ENCODE peak calls at places on chromosome 16, in six cellular contexts. One of them, this sample, is unnamed.

GRCh38 chr16:81440888-81441663 is 3.5 kb upstream of the CMIP start:
- DNase-seq in mucosa of descending colon: no peak
- DNase-seq in heart right ventricle: no peak
- DNase-seq in AG10803: no peak
- DNase-seq in fibroblast of the aortic adventitia: no peak
- DNase-seq in heart left ventricle: no peak
- DNase-seq in this sample: no peak

GRCh38 chr16:25988089-25988488 is 296.3 kb downstream of the HS3ST4 start:
- DNase-seq in fibroblast of the aortic adventitia: no peak
- DNase-seq in heart right ventricle: no peak
- DNase-seq in mucosa of descending colon: peak
- DNase-seq in AG10803: no peak
- DNase-seq in heart left ventricle: no peak
- DNase-seq in this sample: no peak

GRCh38 chr16:48334325-48334724 is 50.9 kb downstream of the SIAH1 start:
- DNase-seq in heart right ventricle: no peak
- DNase-seq in heart left ventricle: no peak
- DNase-seq in mucosa of descending colon: no peak
- DNase-seq in AG10803: no peak
- DNase-seq in fibroblast of the aortic adventitia: no peak
- DNase-seq in this sample: no peak

GRCh38 chr16:3578121-3578520 is 918 bp upstream of the NLRC3 start:
- DNase-seq in fibroblast of the aortic adventitia: no peak
- DNase-seq in mucosa of descending colon: no peak
- DNase-seq in AG10803: no peak
- DNase-seq in heart right ventricle: no peak
- DNase-seq in heart left ventricle: no peak
- DNase-seq in this sample: no peak

GRCh38 chr16:49675417-49675816 is 180.5 kb downstream of the ZNF423 start:
- DNase-seq in fibroblast of the aortic adventitia: no peak
- DNase-seq in heart left ventricle: no peak
- DNase-seq in AG10803: no peak
- DNase-seq in mucosa of descending colon: no peak
- DNase-seq in heart right ventricle: no peak
- DNase-seq in this sample: no peak

GRCh38 chr16:13756411-13756810 is 163.5 kb upstream of the ERCC4 start:
- DNase-seq in mucosa of descending colon: no peak
- DNase-seq in fibroblast of the aortic adventitia: no peak
- DNase-seq in heart right ventricle: no peak
- DNase-seq in heart left ventricle: no peak
- DNase-seq in AG10803: no peak
- DNase-seq in this sample: no peak

GRCh38 chr16:86137359-86137758 is 238.4 kb downstream of the IRF8 start:
- DNase-seq in AG10803: no peak
- DNase-seq in heart right ventricle: no peak
- DNase-seq in mucosa of descending colon: no peak
- DNase-seq in heart left ventricle: no peak
- DNase-seq in fibroblast of the aortic adventitia: no peak
- DNase-seq in this sample: no peak

GRCh38 chr16:50403491-50403890 is 34.7 kb upstream of the BRD7 start:
- DNase-seq in AG10803: no peak
- DNase-seq in fibroblast of the aortic adventitia: no peak
- DNase-seq in heart left ventricle: peak
- DNase-seq in heart right ventricle: peak
- DNase-seq in mucosa of descending colon: no peak
- DNase-seq in this sample: no peak

GRCh38 chr16:4021070-4021779 is 95.0 kb downstream of the ADCY9 start:
- DNase-seq in heart left ventricle: no peak
- DNase-seq in fibroblast of the aortic adventitia: peak
- DNase-seq in mucosa of descending colon: peak
- DNase-seq in heart right ventricle: no peak
- DNase-seq in AG10803: no peak
- DNase-seq in this sample: no peak

GRCh38 chr16:56669005-56669839 is at the start of gene MT1H:
- DNase-seq in AG10803: no peak
- DNase-seq in mucosa of descending colon: peak
- DNase-seq in fibroblast of the aortic adventitia: no peak
- DNase-seq in heart left ventricle: no peak
- DNase-seq in heart right ventricle: no peak
- DNase-seq in this sample: no peak

GRCh38 chr16:78058165-78058564 is 35.8 kb downstream of the CLEC3A start:
- DNase-seq in heart left ventricle: no peak
- DNase-seq in AG10803: no peak
- DNase-seq in fibroblast of the aortic adventitia: no peak
- DNase-seq in heart right ventricle: no peak
- DNase-seq in mucosa of descending colon: no peak
- DNase-seq in this sample: no peak

GRCh38 chr16:55297910-55298175 is 26.2 kb upstream of the IRX6 start:
- DNase-seq in heart right ventricle: no peak
- DNase-seq in mucosa of descending colon: no peak
- DNase-seq in AG10803: peak
- DNase-seq in heart left ventricle: no peak
- DNase-seq in fibroblast of the aortic adventitia: peak
- DNase-seq in this sample: no peak

GRCh38 chr16:2035431-2036199 is 8.9 kb downstream of the NHERF2 start:
- DNase-seq in fibroblast of the aortic adventitia: peak
- DNase-seq in heart right ventricle: peak
- DNase-seq in mucosa of descending colon: no peak
- DNase-seq in AG10803: peak
- DNase-seq in heart left ventricle: peak
- DNase-seq in this sample: no peak

GRCh38 chr16:14475370-14476139 is 154.5 kb downstream of the PARN start:
- DNase-seq in mucosa of descending colon: no peak
- DNase-seq in heart right ventricle: no peak
- DNase-seq in fibroblast of the aortic adventitia: peak
- DNase-seq in heart left ventricle: no peak
- DNase-seq in AG10803: no peak
- DNase-seq in this sample: peak

GRCh38 chr16:78324649-78325274 is 225.3 kb downstream of the WWOX start:
- DNase-seq in AG10803: peak
- DNase-seq in fibroblast of the aortic adventitia: no peak
- DNase-seq in heart right ventricle: no peak
- DNase-seq in mucosa of descending colon: no peak
- DNase-seq in heart left ventricle: no peak
- DNase-seq in this sample: no peak

GRCh38 chr16:57994778-57995177 is 5.7 kb downstream of the ZNF319 start:
- DNase-seq in fibroblast of the aortic adventitia: peak
- DNase-seq in mucosa of descending colon: peak
- DNase-seq in heart left ventricle: peak
- DNase-seq in heart right ventricle: peak
- DNase-seq in AG10803: peak
- DNase-seq in this sample: peak

GRCh38 chr16:57663436-57663835 is 4.7 kb upstream of the ADGRG3 start:
- DNase-seq in fibroblast of the aortic adventitia: no peak
- DNase-seq in AG10803: no peak
- DNase-seq in heart left ventricle: no peak
- DNase-seq in heart right ventricle: no peak
- DNase-seq in mucosa of descending colon: no peak
- DNase-seq in this sample: no peak

GRCh38 chr16:645852-646678 is 3.1 kb upstream of the WDR90 start:
- DNase-seq in fibroblast of the aortic adventitia: no peak
- DNase-seq in heart left ventricle: peak
- DNase-seq in AG10803: no peak
- DNase-seq in heart right ventricle: no peak
- DNase-seq in mucosa of descending colon: peak
- DNase-seq in this sample: peak
- H3K4me3 ChIP-seq in fibroblast of the aortic adventitia: no peak
- H3K4me3 ChIP-seq in heart left ventricle: peak
- H3K4me3 ChIP-seq in AG10803: no peak
- H3K4me3 ChIP-seq in heart right ventricle: no peak
- H3K4me3 ChIP-seq in mucosa of descending colon: no peak
- H3K4me3 ChIP-seq in this sample: no peak

DNA sequence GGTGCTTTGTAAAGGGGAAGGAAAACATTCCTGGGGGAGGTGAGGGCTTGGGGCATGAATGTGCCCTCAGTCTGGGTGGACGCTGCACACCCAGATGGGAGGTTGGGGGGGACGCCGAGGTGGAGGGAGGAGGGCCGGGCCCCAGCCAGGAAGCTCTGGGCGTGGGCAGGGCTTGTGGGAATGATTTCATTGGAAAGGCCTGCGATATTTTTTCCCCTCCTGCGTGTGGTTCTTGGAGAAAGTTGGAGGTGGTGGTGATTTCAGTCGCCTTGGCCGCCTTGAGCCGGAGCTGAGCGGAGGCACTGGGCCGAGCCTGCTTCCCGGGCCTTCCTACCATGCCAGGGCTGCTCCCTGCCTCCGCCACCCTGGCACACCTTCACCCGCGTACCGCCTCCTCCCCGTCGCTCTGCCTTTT is 26.4 kb upstream of the CLEC18A start:
- DNase-seq in mucosa of descending colon: no peak
- DNase-seq in AG10803: peak
- DNase-seq in fibroblast of the aortic adventitia: peak
- DNase-seq in heart left ventricle: peak
- DNase-seq in heart right ventricle: peak
- DNase-seq in this sample: no peak
- H3K4me3 ChIP-seq in mucosa of descending colon: no peak
- H3K4me3 ChIP-seq in AG10803: peak
- H3K4me3 ChIP-seq in fibroblast of the aortic adventitia: peak
- H3K4me3 ChIP-seq in heart left ventricle: peak
- H3K4me3 ChIP-seq in heart right ventricle: peak
- H3K4me3 ChIP-seq in this sample: no peak

GRCh38 chr16:30950516-30951073 is 1.7 kb downstream of the ORAI3 start:
- DNase-seq in fibroblast of the aortic adventitia: no peak
- DNase-seq in heart right ventricle: no peak
- DNase-seq in AG10803: no peak
- DNase-seq in mucosa of descending colon: no peak
- DNase-seq in heart left ventricle: no peak
- DNase-seq in this sample: no peak
- H3K4me3 ChIP-seq in fibroblast of the aortic adventitia: peak
- H3K4me3 ChIP-seq in heart right ventricle: peak
- H3K4me3 ChIP-seq in AG10803: peak
- H3K4me3 ChIP-seq in mucosa of descending colon: no peak
- H3K4me3 ChIP-seq in heart left ventricle: peak
- H3K4me3 ChIP-seq in this sample: no peak

DNA sequence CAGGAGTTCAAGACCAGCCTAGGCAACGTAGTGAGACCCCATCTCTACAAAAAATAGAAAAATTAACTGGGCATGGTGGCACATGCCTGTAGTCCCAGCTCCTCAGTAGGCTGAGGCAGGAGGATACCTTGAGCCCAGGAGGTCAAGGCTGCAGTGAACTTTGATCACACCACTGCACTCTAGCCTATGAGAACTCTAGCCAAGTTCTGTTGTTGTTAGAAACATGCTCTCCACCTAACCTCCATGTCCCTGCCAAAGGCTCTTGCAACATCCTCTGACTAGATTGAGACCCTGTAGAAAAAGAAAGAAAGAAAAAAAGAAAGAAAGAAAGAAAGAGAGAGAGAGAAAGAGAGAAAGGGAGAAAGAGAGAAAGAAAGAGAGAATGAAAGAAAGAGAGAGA is 376.6 kb upstream of the CDH5 start:
- DNase-seq in heart left ventricle: no peak
- DNase-seq in fibroblast of the aortic adventitia: peak
- DNase-seq in AG10803: no peak
- DNase-seq in mucosa of descending colon: no peak
- DNase-seq in heart right ventricle: no peak
- DNase-seq in this sample: no peak
- H3K4me3 ChIP-seq in heart left ventricle: no peak
- H3K4me3 ChIP-seq in fibroblast of the aortic adventitia: no peak
- H3K4me3 ChIP-seq in AG10803: no peak
- H3K4me3 ChIP-seq in mucosa of descending colon: no peak
- H3K4me3 ChIP-seq in heart right ventricle: no peak
- H3K4me3 ChIP-seq in this sample: no peak

DNA sequence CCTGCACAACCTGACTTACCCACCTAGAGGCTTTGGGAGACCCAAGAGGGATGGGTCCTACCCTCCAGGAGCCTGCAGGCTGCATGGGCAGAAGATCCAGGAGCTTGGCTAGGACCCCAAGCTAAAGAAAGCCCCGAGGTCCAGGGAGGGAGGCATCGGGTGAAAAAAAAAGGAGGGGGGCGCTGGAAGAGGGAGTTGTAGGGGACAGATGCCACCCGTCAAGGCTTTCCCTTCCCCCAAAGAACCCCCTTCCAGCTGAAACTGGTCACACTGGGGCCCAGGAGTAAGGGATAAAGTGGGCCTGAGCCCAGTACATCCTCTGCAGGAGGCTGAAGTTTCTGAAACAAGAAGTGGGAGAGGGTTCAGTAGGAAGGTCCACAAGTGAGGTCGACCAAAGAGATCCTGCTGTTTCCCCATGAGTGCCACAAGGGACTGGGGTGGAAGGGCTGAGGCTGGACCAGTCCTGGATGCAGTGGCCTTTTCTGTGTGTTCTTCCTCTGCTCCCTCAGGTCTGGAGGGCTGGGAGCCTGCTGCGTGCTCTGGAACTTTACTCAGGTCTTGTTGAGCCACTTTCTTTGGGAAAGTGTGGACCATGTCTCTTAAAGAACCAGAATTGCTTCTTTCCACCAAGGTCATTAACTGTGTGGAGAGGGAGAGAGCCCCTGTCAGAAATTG is 14.2 kb upstream of the CBFB start:
- DNase-seq in AG10803: no peak
- DNase-seq in heart right ventricle: no peak
- DNase-seq in mucosa of descending colon: peak
- DNase-seq in heart left ventricle: no peak
- DNase-seq in fibroblast of the aortic adventitia: no peak
- DNase-seq in this sample: no peak
- H3K4me3 ChIP-seq in AG10803: peak
- H3K4me3 ChIP-seq in heart right ventricle: peak
- H3K4me3 ChIP-seq in mucosa of descending colon: no peak
- H3K4me3 ChIP-seq in heart left ventricle: peak
- H3K4me3 ChIP-seq in fibroblast of the aortic adventitia: peak
- H3K4me3 ChIP-seq in this sample: no peak

GRCh38 chr16:10868562-10869469 is 8.2 kb upstream of the CIITA start:
- DNase-seq in fibroblast of the aortic adventitia: no peak
- DNase-seq in mucosa of descending colon: no peak
- DNase-seq in heart right ventricle: peak
- DNase-seq in AG10803: no peak
- DNase-seq in heart left ventricle: peak
- DNase-seq in this sample: peak

GRCh38 chr16:10868089-10868488 is 8.9 kb upstream of the CIITA start:
- DNase-seq in heart left ventricle: no peak
- DNase-seq in heart right ventricle: no peak
- DNase-seq in fibroblast of the aortic adventitia: no peak
- DNase-seq in mucosa of descending colon: no peak
- DNase-seq in AG10803: no peak
- DNase-seq in this sample: no peak

GRCh38 chr16:10870137-10870776 is 6.7 kb upstream of the CIITA start:
- DNase-seq in fibroblast of the aortic adventitia: no peak
- DNase-seq in heart right ventricle: no peak
- DNase-seq in mucosa of descending colon: no peak
- DNase-seq in AG10803: no peak
- DNase-seq in heart left ventricle: no peak
- DNase-seq in this sample: no peak

GRCh38 chr16:10870808-10871156 is 6.2 kb upstream of the CIITA start:
- DNase-seq in fibroblast of the aortic adventitia: no peak
- DNase-seq in heart right ventricle: no peak
- DNase-seq in mucosa of descending colon: no peak
- DNase-seq in AG10803: no peak
- DNase-seq in heart left ventricle: no peak
- DNase-seq in this sample: no peak

GRCh38 chr16:10871157-10871991 is 5.6 kb upstream of the CIITA start:
- DNase-seq in AG10803: peak
- DNase-seq in mucosa of descending colon: peak
- DNase-seq in fibroblast of the aortic adventitia: peak
- DNase-seq in heart left ventricle: peak
- DNase-seq in heart right ventricle: peak
- DNase-seq in this sample: no peak
- H3K4me3 ChIP-seq in AG10803: no peak
- H3K4me3 ChIP-seq in mucosa of descending colon: no peak
- H3K4me3 ChIP-seq in fibroblast of the aortic adventitia: no peak
- H3K4me3 ChIP-seq in heart left ventricle: no peak
- H3K4me3 ChIP-seq in heart right ventricle: no peak
- H3K4me3 ChIP-seq in this sample: no peak

GRCh38 chr16:75262800-75263127 is 11.3 kb upstream of the BCAR1 start:
- DNase-seq in heart left ventricle: no peak
- DNase-seq in AG10803: no peak
- DNase-seq in heart right ventricle: no peak
- DNase-seq in mucosa of descending colon: no peak
- DNase-seq in fibroblast of the aortic adventitia: no peak
- DNase-seq in this sample: no peak
- H3K4me3 ChIP-seq in heart left ventricle: no peak
- H3K4me3 ChIP-seq in AG10803: peak
- H3K4me3 ChIP-seq in heart right ventricle: no peak
- H3K4me3 ChIP-seq in mucosa of descending colon: no peak
- H3K4me3 ChIP-seq in fibroblast of the aortic adventitia: peak
- H3K4me3 ChIP-seq in this sample: no peak

This sample was measured in adrenal gland.